ENCODE peak calls at places on chromosome 9, in eight cellular contexts. V is GM23338, A is K562, K is HCT116, P is astrocyte, G is DND-41, N is PC-3, Q is osteoblast. E is an unnamed sample.

GRCh38 chr9:76859860-76860259 is 46.1 kb downstream of the PRUNE2 start:
- DNase-seq in N (peak), Q (no peak), A (no peak), P (no peak), G (no peak), K (no peak), V (no peak), E (no peak)

GRCh38 chr9:31251386-31251785 is 1133.1 kb upstream of the ACO1 start:
- DNase-seq in A (no peak), N (no peak), P (no peak), K (no peak), Q (no peak), G (no peak), V (no peak), E (no peak)

GRCh38 chr9:135810806-135811575 is 96.4 kb downstream of the CAMSAP1 start:
- DNase-seq in K (no peak), A (no peak), Q (peak), V (no peak), N (no peak), P (no peak), G (no peak), E (no peak)

GRCh38 chr9:122118343-122119165 is 25.4 kb upstream of the TTLL11 start:
- DNase-seq in G (no peak), K (no peak), Q (peak), A (no peak), P (no peak), V (no peak), N (no peak), E (no peak)

GRCh38 chr9:3992924-3993323 is 306.9 kb downstream of the GLIS3 start:
- DNase-seq in G (no peak), P (peak), Q (peak), K (no peak), A (no peak), V (no peak), N (no peak), E (peak)

GRCh38 chr9:95809686-95810085 is 65.8 kb upstream of the ERCC6L2 start:
- DNase-seq in Q (no peak), V (no peak), K (no peak), N (no peak), P (no peak), A (no peak), G (no peak), E (no peak)

GRCh38 chr9:71349218-71349617 is 227.8 kb upstream of the TRPM3 start:
- DNase-seq in N (no peak), G (no peak), K (no peak), P (peak), V (no peak), A (no peak), Q (no peak), E (peak)

GRCh38 chr9:126700903-126701819 is 87.4 kb downstream of the LMX1B start:
- DNase-seq in A (no peak), V (no peak), N (no peak), Q (peak), K (no peak), P (no peak), G (no peak), E (no peak)

GRCh38 chr9:133970581-133970900 is 21.6 kb downstream of the VAV2 start:
- DNase-seq in P (no peak), V (no peak), G (no peak), Q (peak), A (no peak), N (no peak), K (no peak), E (no peak)
- H3K4me2 ChIP-seq in P (no peak), V (no peak), G (no peak), Q (no peak), A (no peak), N (no peak), K (no peak), E (no peak)

DNA sequence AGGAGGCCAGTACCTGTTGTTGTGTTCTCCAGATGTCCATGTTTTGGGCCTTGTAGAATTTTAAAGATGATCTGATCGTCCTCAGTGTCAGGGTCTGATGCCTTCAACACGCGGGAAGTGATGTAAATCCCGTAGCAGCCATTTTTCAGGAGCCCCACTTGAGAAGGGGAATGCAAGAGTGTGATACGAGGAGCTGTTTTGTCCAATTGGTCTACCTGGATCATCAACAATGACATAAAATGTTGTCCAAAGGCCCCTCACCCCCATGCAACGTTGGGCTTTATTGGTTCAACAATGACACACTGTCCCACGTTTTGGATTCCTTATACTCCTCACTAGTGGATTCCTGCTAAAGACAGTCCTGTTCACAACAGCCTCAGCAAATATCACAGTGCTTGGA is 48.1 kb upstream of the CER1 start:
- DNase-seq in Q (no peak), V (no peak), K (no peak), P (no peak), A (no peak), G (no peak), N (no peak), E (no peak)
- H3K4me2 ChIP-seq in Q (no peak), V (no peak), K (no peak), P (no peak), A (no peak), G (no peak), N (no peak), E (no peak)

GRCh38 chr9:134662143-134662876 is 20.7 kb downstream of the COL5A1 start:
- DNase-seq in V (no peak), N (peak), K (no peak), A (no peak), Q (peak), G (no peak), P (peak), E (peak)
- H3K4me2 ChIP-seq in V (no peak), N (no peak), K (no peak), A (no peak), Q (peak), G (no peak), P (peak), E (peak)

GRCh38 chr9:37382161-37382981 is 40.1 kb upstream of the GRHPR start:
- DNase-seq in P (no peak), N (no peak), A (peak), K (no peak), Q (no peak), G (no peak), V (no peak), E (no peak)
- H3K4me2 ChIP-seq in P (no peak), N (no peak), A (peak), K (no peak), Q (no peak), G (no peak), V (no peak), E (no peak)

DNA sequence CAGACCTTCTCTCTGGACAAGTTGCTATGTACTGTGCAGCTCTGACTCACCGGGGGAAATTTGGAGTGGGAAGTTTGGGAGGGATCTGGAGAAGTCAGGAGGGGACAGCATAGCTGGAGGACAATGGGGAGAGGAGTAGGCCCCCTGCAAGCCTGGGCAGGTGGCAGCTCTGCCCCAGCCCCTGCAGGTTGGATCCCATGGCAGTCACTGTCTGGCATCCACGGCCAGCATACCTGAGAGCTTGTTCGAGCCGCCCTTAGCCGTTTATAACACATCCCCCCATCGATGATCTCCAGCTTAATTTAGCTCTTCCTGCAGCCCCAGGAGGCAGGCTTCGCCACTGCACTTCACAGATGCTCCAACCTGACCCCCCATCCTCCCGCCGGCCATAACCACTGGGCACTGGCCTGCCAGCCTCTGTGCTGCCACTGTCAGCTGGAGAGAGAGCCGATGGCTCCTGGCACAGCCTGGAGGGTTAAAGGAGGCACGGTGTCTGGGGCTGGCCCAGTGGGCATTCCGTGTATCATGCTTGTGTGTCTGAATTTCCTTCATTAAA is 57.7 kb upstream of the RNU6ATAC start:
- DNase-seq in K (no peak), N (no peak), Q (peak), P (no peak), V (no peak), G (no peak), A (no peak), E (no peak)
- H3K4me2 ChIP-seq in K (no peak), N (no peak), Q (no peak), P (no peak), V (no peak), G (no peak), A (no peak), E (no peak)

GRCh38 chr9:112547712-112548440 is 61.2 kb downstream of the KIAA1958 start:
- DNase-seq in A (peak), G (no peak), Q (no peak), N (no peak), K (no peak), P (no peak), V (peak), E (no peak)

GRCh38 chr9:112548836-112549235 is 62.2 kb downstream of the KIAA1958 start:
- DNase-seq in G (no peak), K (no peak), Q (no peak), V (no peak), P (no peak), A (no peak), N (no peak), E (no peak)

GRCh38 chr9:112553256-112553826 is 66.7 kb downstream of the KIAA1958 start:
- DNase-seq in A (no peak), V (no peak), Q (no peak), P (no peak), G (no peak), K (no peak), N (no peak), E (no peak)

GRCh38 chr9:112552229-112553050 is 65.8 kb downstream of the KIAA1958 start:
- DNase-seq in Q (peak), A (no peak), V (no peak), G (no peak), K (no peak), N (no peak), P (no peak), E (peak)

GRCh38 chr9:112550531-112550930 is 63.9 kb downstream of the KIAA1958 start:
- DNase-seq in P (no peak), V (peak), Q (no peak), A (no peak), K (no peak), N (no peak), G (no peak), E (no peak)
- H3K4me2 ChIP-seq in P (no peak), V (peak), Q (no peak), A (no peak), K (no peak), N (no peak), G (no peak), E (no peak)

DNA sequence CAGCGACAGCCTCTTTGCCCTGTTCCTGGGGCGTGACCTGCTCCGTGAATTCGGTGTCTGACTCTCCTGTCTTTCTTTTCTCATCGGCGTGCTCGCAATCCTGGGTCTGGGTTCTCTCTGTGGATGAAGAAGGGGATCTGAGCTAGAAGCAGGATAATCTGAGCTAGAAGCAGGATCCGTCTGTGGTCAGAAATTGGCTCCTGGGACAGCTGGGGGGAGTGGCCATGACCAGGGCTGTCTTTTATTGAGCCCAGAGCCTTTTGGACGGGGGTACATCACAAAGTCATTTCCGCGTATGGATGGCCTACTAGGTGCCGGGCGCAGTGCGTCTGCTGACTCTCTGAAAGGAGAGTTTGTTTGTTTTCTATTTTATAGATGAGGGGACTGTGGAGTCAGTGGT is 150.2 kb upstream of the COL5A1 start:
- DNase-seq in A (no peak), N (no peak), G (no peak), P (no peak), K (no peak), V (no peak), Q (peak), E (no peak)
- H3K4me2 ChIP-seq in A (no peak), N (no peak), G (no peak), P (no peak), K (no peak), V (no peak), Q (no peak), E (peak)

GRCh38 chr9:34463098-34463900 is 4.7 kb downstream of the DNAI1 start:
- DNase-seq in K (peak), G (no peak), P (peak), Q (peak), A (peak), V (no peak), N (peak), E (peak)
- H3K4me2 ChIP-seq in K (peak), G (no peak), P (no peak), Q (peak), A (no peak), V (no peak), N (peak), E (peak)